ENCODE peak calls at places on chromosomes 16 and 17, in nine cellular contexts. F, J, G, V, D, Q, Z, S and B are unnamed samples.

GRCh38 chr16:71499775-71500364 is 10.7 kb upstream of the ZNF19 start:
- DNase-seq in F (peak), J (no peak), G (peak), V (peak), D (peak), Q (peak), Z (no peak), S (peak), B (no peak)

GRCh38 chr16:70676571-70677498 is 9.0 kb downstream of the MTSS2 start:
- DNase-seq in F (no peak), J (no peak), G (no peak), V (no peak), D (no peak), Q (no peak), Z (peak), S (no peak), B (no peak)

GRCh38 chr16:67820608-67821259 is 14.0 kb downstream of the TSNAXIP1 start:
- DNase-seq in F (no peak), J (no peak), G (no peak), V (no peak), D (no peak), Q (no peak), Z (no peak), S (no peak), B (no peak)

GRCh38 chr17:45394913-45395568 is 37.6 kb downstream of the ARHGAP27 start:
- DNase-seq in F (peak), J (peak), G (peak), V (peak), D (peak), Q (peak), Z (peak), S (peak), B (no peak)

GRCh38 chr17:20721151-20721550 is 141.6 kb downstream of the CDRT15L2 start:
- DNase-seq in F (peak), J (no peak), G (no peak), V (peak), D (peak), Q (no peak), Z (no peak), S (no peak), B (no peak)

GRCh38 chr16:85931596-85932402 is 32.8 kb downstream of the IRF8 start:
- DNase-seq in F (no peak), J (peak), G (no peak), V (no peak), D (no peak), Q (no peak), Z (no peak), S (no peak), B (no peak)

GRCh38 chr16:81796585-81797346 is 17.7 kb downstream of the PLCG2 start:
- DNase-seq in F (no peak), J (no peak), G (no peak), V (no peak), D (no peak), Q (no peak), Z (no peak), S (no peak), B (no peak)

GRCh38 chr17:51435641-51436091 is 175.3 kb downstream of the UTP18 start:
- DNase-seq in F (no peak), J (no peak), G (no peak), V (peak), D (no peak), Q (peak), Z (peak), S (peak), B (no peak)

GRCh38 chr16:50099957-50100648 is 34.3 kb downstream of the HEATR3 start:
- DNase-seq in F (no peak), J (no peak), G (no peak), V (no peak), D (no peak), Q (no peak), Z (no peak), S (no peak), B (no peak)

GRCh38 chr17:1147664-1148063 is 32.1 kb downstream of the ABR start:
- DNase-seq in F (peak), J (no peak), G (peak), V (peak), D (peak), Q (peak), Z (peak), S (peak), B (no peak)
- TF ChIP-seq CTCF in F (peak), J (peak), G (no peak), V (peak), D (peak), Q (peak), Z (peak), S (peak), B (no peak)

GRCh38 chr17:62653002-62653830 is 25.7 kb downstream of the MRC2 start:
- DNase-seq in F (peak), J (peak), G (no peak), V (peak), D (peak), Q (peak), Z (peak), S (no peak), B (peak)
- TF ChIP-seq CTCF in F (no peak), J (no peak), G (no peak), V (no peak), D (no peak), Q (no peak), Z (no peak), S (no peak), B (no peak)

GRCh38 chr17:41415833-41416335 is 8.5 kb downstream of the KRT37 start:
- DNase-seq in F (peak), J (no peak), G (no peak), V (peak), D (peak), Q (no peak), Z (no peak), S (no peak), B (no peak)

GRCh38 chr17:41418116-41418860 is 6.1 kb downstream of the KRT37 start:
- DNase-seq in F (no peak), J (no peak), G (no peak), V (no peak), D (no peak), Q (no peak), Z (no peak), S (no peak), B (no peak)

GRCh38 chr17:41416478-41416877 is 7.9 kb downstream of the KRT37 start:
- DNase-seq in F (no peak), J (no peak), G (no peak), V (no peak), D (no peak), Q (no peak), Z (no peak), S (no peak), B (no peak)

GRCh38 chr17:41419712-41420111 is 4.7 kb downstream of the KRT37 start:
- DNase-seq in F (no peak), J (no peak), G (no peak), V (no peak), D (no peak), Q (no peak), Z (no peak), S (no peak), B (no peak)

DNA sequence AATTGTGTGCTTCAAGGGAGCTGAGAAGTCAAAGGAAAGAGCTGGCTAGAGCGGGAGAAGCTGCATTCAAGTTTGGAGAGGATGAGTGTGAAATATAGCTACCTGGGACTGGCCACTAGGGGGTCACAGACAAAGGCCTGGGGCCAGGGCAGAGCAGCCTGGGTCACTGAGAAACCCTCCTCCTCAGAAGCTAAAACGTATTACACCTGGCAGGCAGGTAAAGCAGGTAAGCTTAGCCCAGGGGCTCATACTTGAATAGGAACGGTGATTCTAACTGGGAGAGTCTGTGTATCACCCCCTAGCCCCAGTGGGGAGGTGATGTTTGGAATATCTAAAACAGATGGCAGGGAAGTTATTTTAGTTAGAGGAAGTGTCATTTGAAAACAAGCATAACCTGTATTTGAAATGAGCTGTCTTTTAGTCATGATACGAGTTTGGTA is 6.8 kb downstream of the KRT37 start:
- DNase-seq in F (no peak), J (no peak), G (no peak), V (no peak), D (no peak), Q (no peak), Z (no peak), S (no peak), B (no peak)
- TF ChIP-seq CTCF in F (no peak), J (no peak), G (peak), V (peak), D (peak), Q (peak), Z (no peak), S (no peak), B (no peak)

GRCh38 chr17:41849251-41849990 is 11.8 kb downstream of the KLHL10 start:
- DNase-seq in F (no peak), J (no peak), G (no peak), V (no peak), D (no peak), Q (no peak), Z (no peak), S (no peak), B (no peak)

GRCh38 chr17:41848788-41849187 is 11.2 kb downstream of the KLHL10 start:
- DNase-seq in F (no peak), J (no peak), G (no peak), V (peak), D (no peak), Q (no peak), Z (no peak), S (no peak), B (no peak)

GRCh38 chr17:41844971-41845370 is 7.3 kb downstream of the KLHL10 start:
- DNase-seq in F (peak), J (no peak), G (no peak), V (no peak), D (peak), Q (no peak), Z (no peak), S (no peak), B (no peak)
- TF ChIP-seq CTCF in F (no peak), J (no peak), G (no peak), V (no peak), D (no peak), Q (no peak), Z (no peak), S (no peak), B (no peak)

DNA sequence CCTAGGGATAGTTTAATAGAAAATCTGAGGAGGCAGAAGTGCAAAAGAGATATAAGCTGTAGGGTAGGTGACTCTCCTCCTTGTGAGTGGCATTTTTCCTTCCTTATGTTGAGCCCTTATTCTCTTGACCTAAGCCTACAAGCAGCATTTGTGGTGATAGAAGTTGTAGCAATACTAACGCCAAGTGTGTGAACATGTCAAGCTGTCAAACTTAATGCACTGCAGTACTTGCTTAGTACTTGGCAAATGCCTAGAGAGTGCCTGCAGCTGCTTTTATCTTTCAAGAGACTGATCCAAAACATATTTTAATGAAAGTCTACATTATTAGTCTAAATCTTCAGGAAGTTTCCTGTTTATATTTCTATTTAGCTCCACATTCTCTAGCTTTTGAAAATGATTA is 83.2 kb downstream of the CNTNAP4 start:
- DNase-seq in F (no peak), J (no peak), G (no peak), V (no peak), D (no peak), Q (no peak), Z (no peak), S (no peak), B (no peak)
- TF ChIP-seq CTCF in F (no peak), J (no peak), G (no peak), V (no peak), D (no peak), Q (no peak), Z (no peak), S (no peak), B (no peak)